ENCODE peak calls at places on chromosomes 5 and 9, in five cellular contexts. T is IMR-90, Y is K562, F is SK-N-SH, L is GM12878. C is an unnamed sample.

GRCh38 chr9:26530841-26531240 is 361.8 kb downstream of the CAAP1 start:
- DNase-seq in F (no peak), Y (no peak), T (no peak), L (no peak), C (no peak)

GRCh38 chr9:119968837-119969707 is 599.8 kb upstream of the BRINP1 start:
- DNase-seq in T (peak), L (no peak), Y (peak), F (peak), C (peak)

GRCh38 chr5:18314192-18314778 is 680.0 kb downstream of the TAF11L14 start:
- DNase-seq in T (peak), F (peak), Y (peak), L (no peak), C (peak)

GRCh38 chr9:801399-802071 is 40.0 kb upstream of the DMRT1 start:
- DNase-seq in F (no peak), L (no peak), T (peak), Y (no peak), C (no peak)

GRCh38 chr5:134749415-134749814 is 9.2 kb upstream of the DDX46 start:
- DNase-seq in Y (no peak), L (no peak), T (no peak), F (no peak), C (no peak)

GRCh38 chr9:97484134-97484533 is 17.3 kb upstream of the TMOD1 start:
- DNase-seq in Y (no peak), F (no peak), T (no peak), L (no peak), C (no peak)

GRCh38 chr9:36222449-36222848 is 31.7 kb downstream of the CLTA start:
- DNase-seq in F (no peak), T (peak), L (no peak), Y (no peak), C (peak)

GRCh38 chr5:116734717-116735072 is 160.1 kb upstream of the SEMA6A start:
- DNase-seq in F (no peak), T (no peak), Y (no peak), L (no peak), C (no peak)

GRCh38 chr9:99118782-99119466 is 14.0 kb downstream of the TGFBR1 start:
- DNase-seq in L (peak), F (no peak), Y (no peak), T (no peak), C (no peak)

GRCh38 chr5:178664141-178664540 is 37.3 kb upstream of the CLK4 start:
- DNase-seq in L (no peak), Y (no peak), F (no peak), T (no peak), C (no peak)

GRCh38 chr5:158487156-158487555 is 612.6 kb downstream of the EBF1 start:
- DNase-seq in L (no peak), F (no peak), Y (no peak), T (no peak), C (no peak)

GRCh38 chr9:135170535-135170934 is 83.1 kb downstream of the OLFM1 start:
- DNase-seq in L (no peak), Y (no peak), F (no peak), T (no peak), C (no peak)

GRCh38 chr9:97109194-97109811 is 70.4 kb upstream of the CTSV start:
- DNase-seq in Y (peak), T (peak), L (peak), F (no peak), C (peak)

GRCh38 chr5:159764283-159764927 is 151.9 kb upstream of the ADRA1B start:
- DNase-seq in Y (no peak), F (no peak), T (peak), L (no peak), C (no peak)

GRCh38 chr5:157778121-157778805 is 34.8 kb downstream of the LSM11 start:
- DNase-seq in F (peak), Y (peak), L (no peak), T (peak), C (no peak)

GRCh38 chr9:120151149-120151548 is 428.8 kb downstream of the CDK5RAP2 start:
- DNase-seq in T (no peak), F (no peak), L (no peak), Y (no peak), C (no peak)

GRCh38 chr5:63564789-63565188 is 397.5 kb downstream of the HTR1A start:
- DNase-seq in Y (no peak), L (no peak), T (no peak), F (no peak), C (no peak)

GRCh38 chr5:84378961-84379360 is 5.7 kb downstream of the EDIL3 start:
- DNase-seq in F (no peak), Y (no peak), L (no peak), T (peak), C (no peak)

GRCh38 chr5:135320718-135321484 is 78.1 kb downstream of the MACROH2A1 start:
- DNase-seq in L (no peak), Y (no peak), T (no peak), F (no peak), C (no peak)

GRCh38 chr9:83011611-83012010 is 51.3 kb downstream of the RASEF start:
- DNase-seq in T (peak), F (no peak), Y (no peak), L (no peak), C (no peak)

GRCh38 chr9:124507880-124508432 is 757 bp upstream of the NR5A1 start:
- DNase-seq in L (no peak), Y (peak), T (no peak), F (peak), C (no peak)

GRCh38 chr9:14480561-14480960 is 166.6 kb upstream of the NFIB start:
- DNase-seq in F (no peak), T (no peak), L (no peak), Y (no peak), C (no peak)

GRCh38 chr5:88190106-88190834 is 78.4 kb downstream of the TMEM161B start:
- DNase-seq in Y (no peak), L (no peak), F (no peak), T (no peak), C (peak)

GRCh38 chr9:84301851-84302250 is 38.7 kb downstream of the SLC28A3 start:
- DNase-seq in Y (no peak), T (peak), L (no peak), F (no peak), C (no peak)

GRCh38 chr5:76684756-76685594 is 31.0 kb upstream of the F2R start:
- DNase-seq in L (no peak), Y (no peak), F (no peak), T (no peak), C (no peak)

GRCh38 chr5:76682395-76682794 is 33.5 kb upstream of the F2R start:
- DNase-seq in Y (no peak), L (no peak), F (no peak), T (peak), C (no peak)

GRCh38 chr5:76684012-76684731 is 31.8 kb upstream of the F2R start:
- DNase-seq in Y (no peak), F (no peak), L (no peak), T (no peak), C (no peak)

GRCh38 chr5:76688836-76689235 is 27.1 kb upstream of the F2R start:
- DNase-seq in Y (no peak), T (peak), L (no peak), F (no peak), C (no peak)

GRCh38 chr5:76685598-76686169 is 30.2 kb upstream of the F2R start:
- DNase-seq in T (no peak), Y (no peak), F (no peak), L (no peak), C (no peak)
- TF ChIP-seq RCOR1 in T (no peak), Y (no peak), F (no peak), L (no peak), C (no peak)

GRCh38 chr5:151153300-151153699 is 4.3 kb downstream of the ANXA6 start:
- DNase-seq in Y (no peak), T (no peak), F (no peak), L (no peak), C (no peak)
- H3K27ac ChIP-seq in Y (no peak), T (no peak), F (no peak), L (peak), C (no peak)

DNA sequence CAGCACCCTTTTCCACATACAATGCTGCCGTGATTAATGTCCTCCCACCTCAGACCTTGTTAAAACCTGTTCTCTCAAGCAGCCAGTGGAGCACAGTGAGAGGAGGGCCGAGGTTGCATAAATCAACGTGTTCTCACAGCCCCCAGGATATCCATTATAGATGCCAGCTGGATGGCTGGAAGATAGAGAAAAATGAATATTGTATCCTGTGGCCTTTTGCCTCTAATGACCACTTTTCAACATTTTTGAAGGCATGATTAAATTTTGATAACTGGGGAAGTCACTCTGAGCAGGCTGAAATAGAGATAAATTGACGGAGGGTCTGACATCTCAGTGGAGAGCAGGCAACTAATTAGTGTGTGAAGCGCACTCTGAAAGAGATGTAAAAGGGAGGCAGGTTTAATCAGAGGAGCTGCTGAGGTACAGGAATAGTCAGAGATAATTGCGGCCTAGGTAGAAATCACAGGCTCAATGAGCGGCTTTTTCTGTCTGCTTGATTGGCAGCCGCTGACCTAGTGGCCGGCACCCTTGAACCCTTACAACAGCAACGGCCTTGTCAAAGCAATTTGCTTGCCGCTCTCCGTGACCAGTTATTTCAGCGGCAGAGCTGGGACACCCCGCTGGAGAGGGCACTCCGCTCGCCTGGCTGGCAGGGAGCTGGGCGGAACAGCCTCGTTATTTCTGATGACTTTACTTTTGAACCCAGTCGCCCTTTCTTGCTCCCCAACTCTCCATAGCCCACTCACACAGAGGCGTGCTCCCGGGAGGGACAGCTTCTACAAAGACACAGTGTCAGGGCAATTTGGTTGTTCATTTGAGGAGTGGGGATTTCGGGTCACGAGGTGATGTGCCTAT is 560.7 kb downstream of the PSAT1 start:
- DNase-seq in F (peak), L (no peak), T (no peak), Y (no peak), C (no peak)
- TF ChIP-seq RCOR1 in F (peak), L (no peak), T (no peak), Y (no peak), C (no peak)

DNA sequence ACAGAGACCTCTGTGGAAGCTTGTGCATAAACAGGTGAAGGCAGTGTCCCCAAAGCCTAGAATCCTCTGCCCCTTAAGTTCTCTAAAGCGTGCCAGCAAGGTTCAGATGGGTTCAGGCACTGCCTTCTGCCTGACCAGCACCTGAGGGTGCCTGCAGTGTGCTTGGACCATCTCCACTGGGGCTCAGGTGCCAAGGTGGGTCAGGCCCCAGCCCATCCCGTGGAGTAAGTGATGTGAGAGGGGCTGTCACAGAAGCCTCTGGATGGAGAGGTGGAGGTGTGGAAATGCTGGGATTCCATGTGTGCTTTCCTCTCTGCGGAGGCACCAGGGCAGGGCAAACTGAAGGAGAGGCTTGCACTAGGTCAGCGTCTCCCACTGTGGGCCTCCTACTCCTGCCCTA is 118.5 kb downstream of the DAB2IP start:
- DNase-seq in T (no peak), F (no peak), L (no peak), Y (no peak), C (no peak)
- H3K27ac ChIP-seq in T (no peak), F (peak), L (no peak), Y (no peak), C (no peak)

GRCh38 chr5:439636-440035 is 3.3 kb upstream of the EXOC3 start:
- DNase-seq in F (no peak), L (no peak), Y (no peak), T (no peak), C (no peak)
- TF ChIP-seq RCOR1 in F (no peak), L (no peak), Y (no peak), T (no peak), C (no peak)

DNA sequence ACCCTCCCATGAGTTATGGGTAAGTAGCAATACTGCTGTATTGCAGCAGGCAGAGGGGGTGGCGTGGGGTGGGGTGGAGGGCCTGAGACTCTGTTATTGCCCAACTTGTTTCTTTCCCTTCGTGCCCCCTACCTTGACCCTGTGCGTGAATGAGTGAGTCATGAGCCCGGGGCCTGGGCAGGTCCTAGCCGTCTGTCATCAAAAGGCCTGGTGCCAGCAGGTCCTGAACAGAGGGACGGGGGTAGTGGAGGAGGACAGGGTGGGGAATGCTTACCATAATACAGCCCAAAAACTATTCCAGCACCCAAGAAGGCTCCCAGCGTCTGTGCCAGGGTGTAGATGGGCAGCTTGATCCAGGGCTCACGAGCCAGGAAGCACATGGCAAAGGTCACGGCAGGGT is 4.3 kb downstream of the AQP3 start:
- DNase-seq in L (no peak), F (no peak), Y (no peak), T (peak), C (peak)
- H3K27ac ChIP-seq in L (no peak), F (no peak), Y (no peak), T (no peak), C (peak)

GRCh38 chr9:80707120-80707519 is 982.2 kb downstream of the TLE1 start:
- DNase-seq in T (peak), F (no peak), Y (no peak), L (no peak), C (no peak)
- TF ChIP-seq RCOR1 in T (no peak), F (no peak), Y (no peak), L (no peak), C (no peak)